ENCODE peak calls at places on chromosomes 1 and 21, in four cellular contexts. O is kidney, G is left lung, V is neural progenitor cell. U is an unnamed sample. For H3K4me1 and H3K36me3, the result is how much of the 10 kb centered on the place peaks cover.

GRCh38 chr1:19771350-19771749 is 28.4 kb downstream of the TMCO4 start:
- DNase-seq in O (no peak), G (no peak), V (no peak), U (no peak)

GRCh38 chr1:21322681-21323016 is 32.4 kb upstream of the ECE1 start:
- DNase-seq in O (no peak), G (no peak), V (no peak), U (no peak)

GRCh38 chr1:25611843-25612242 is 4.7 kb upstream of the MAN1C1 start:
- DNase-seq in O (no peak), G (no peak), V (no peak), U (no peak)

GRCh38 chr1:193539731-193540459 is 353.5 kb upstream of the B3GALT2 start:
- DNase-seq in O (no peak), G (no peak), V (no peak), U (no peak)

GRCh38 chr21:15514073-15514946 is 215.5 kb upstream of the USP25 start:
- DNase-seq in O (no peak), G (no peak), V (no peak), U (no peak)

GRCh38 chr1:151001592-151001991 is 5.1 kb downstream of the MINDY1 start:
- DNase-seq in O (no peak), G (no peak), V (no peak), U (no peak)

GRCh38 chr21:44714905-44715304 is 3.5 kb upstream of the TSPEAR start:
- DNase-seq in O (no peak), G (no peak), V (no peak), U (no peak)

GRCh38 chr1:31799196-31799894 is 16.5 kb downstream of the SPOCD1 start:
- DNase-seq in O (peak), G (no peak), V (no peak), U (no peak)

GRCh38 chr1:46186076-46186475 is 9.8 kb upstream of the P3R3URF start:
- DNase-seq in O (no peak), G (no peak), V (no peak), U (no peak)

GRCh38 chr1:56034847-56035483 is 544.4 kb downstream of the PLPP3 start:
- DNase-seq in O (no peak), G (no peak), V (no peak), U (no peak)
- H3K4me1 ChIP-seq in O (under half), G (under half), V (under half), U (under half)

GRCh38 chr1:54354899-54355298 is 51.3 kb downstream of the SSBP3 start:
- DNase-seq in O (no peak), G (no peak), V (peak), U (no peak)
- H3K36me3 ChIP-seq in O (under half), G (under half), V (under half), U (under half)

GRCh38 chr1:51296379-51297357 is 33.7 kb downstream of the TTC39A start:
- DNase-seq in O (peak), G (peak), V (peak), U (peak)
- H3K4me3 ChIP-seq in O (peak), G (peak), V (no peak), U (peak)

DNA sequence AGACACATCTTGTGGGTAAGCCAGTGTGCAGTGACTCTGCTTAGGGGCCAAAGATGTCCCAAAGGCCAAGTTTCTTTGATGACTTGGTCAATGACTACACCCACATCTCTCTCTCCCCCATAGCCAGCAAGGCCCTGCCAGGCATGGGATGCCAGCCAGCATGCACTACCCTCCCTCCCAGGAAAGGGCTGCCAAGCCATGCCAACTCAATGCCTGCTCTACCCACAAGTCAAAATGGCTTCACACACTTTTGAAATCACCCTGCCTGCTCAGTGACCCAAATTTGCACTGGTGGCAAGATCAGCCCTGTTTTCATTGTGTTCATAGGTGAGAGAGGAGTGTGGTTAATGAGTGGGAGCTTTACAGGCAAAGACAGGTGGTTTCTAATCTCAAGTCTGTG is 112.5 kb downstream of the MATN1 start:
- DNase-seq in O (no peak), G (no peak), V (no peak), U (no peak)
- H3K4me1 ChIP-seq in O (under half), G (under half), V (under half), U (under half)

GRCh38 chr1:36276688-36277087 is 29.5 kb upstream of the SH3D21 start:
- DNase-seq in O (no peak), G (no peak), V (no peak), U (no peak)
- H3K36me3 ChIP-seq in O (under half), G (under half), V (under half), U (under half)

U was measured in upper lobe of right lung.